ENCODE peak calls at places on chromosomes 11 and 22, in six cellular contexts. A, M, N, I, K and J are unnamed samples.

GRCh38 chr11:8251767-8252295 is 11.8 kb downstream of the LMO1 start:
- DNase-seq in A (no peak), M (no peak), N (no peak), I (no peak), K (no peak), J (no peak)

GRCh38 chr22:17767236-17768065 is 6.8 kb downstream of the BID start:
- DNase-seq in A (no peak), M (no peak), N (peak; percentile 88), I (no peak), K (no peak), J (no peak)

GRCh38 chr11:36048496-36049247 is 104.8 kb downstream of the LDLRAD3 start:
- DNase-seq in A (peak; percentile 57), M (peak; percentile 67), N (no peak), I (peak; percentile 64), K (no peak), J (no peak)

GRCh38 chr22:25711491-25711890 is 30.5 kb upstream of the MYO18B start:
- DNase-seq in A (no peak), M (no peak), N (no peak), I (no peak), K (no peak), J (no peak)

GRCh38 chr22:32617271-32617670 is 142.7 kb downstream of the FBXO7 start:
- DNase-seq in A (peak; percentile 33), M (no peak), N (no peak), I (peak; percentile 59), K (no peak), J (no peak)

GRCh38 chr11:33116535-33116934 is 44.7 kb downstream of the CSTF3 start:
- DNase-seq in A (no peak), M (peak; percentile 13), N (no peak), I (peak; percentile 41), K (peak; percentile 79), J (peak; percentile 82)

GRCh38 chr22:37316875-37317371 is 34.6 kb downstream of the CYTH4 start:
- DNase-seq in A (peak; percentile 92), M (peak; percentile 86), N (peak; percentile 87), I (peak; percentile 80), K (peak; percentile 87), J (peak; percentile 92)

GRCh38 chr11:107078375-107078774 is 60.1 kb upstream of the GUCY1A2 start:
- DNase-seq in A (no peak), M (no peak), N (no peak), I (no peak), K (peak; percentile 6), J (peak; percentile 6)

DNA sequence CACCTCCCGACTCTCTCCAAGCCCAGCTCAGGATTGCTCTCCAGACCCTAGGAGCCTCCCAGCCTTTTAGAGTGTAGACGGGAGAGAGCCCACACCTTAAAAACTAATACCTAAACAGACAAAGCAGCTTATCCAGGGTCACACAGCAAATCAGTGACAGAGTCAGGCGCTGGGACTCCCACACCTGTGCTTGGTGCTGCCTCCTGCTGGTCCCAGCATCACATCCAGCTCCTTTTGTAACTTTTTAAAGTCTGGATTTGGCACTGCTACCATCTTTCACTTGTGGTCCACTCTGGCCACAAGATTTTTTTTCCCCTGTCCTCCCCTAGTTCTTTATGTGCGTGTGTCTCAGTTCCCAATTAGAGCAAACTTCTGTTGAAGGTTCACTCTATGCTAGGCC is 4.7 kb downstream of the ANO1 start:
- DNase-seq in A (no peak), M (no peak), N (no peak), I (no peak), K (peak; percentile 45), J (no peak)
- TF ChIP-seq CTCF in A (peak; percentile 9), M (peak; percentile 32), N (no peak), I (peak; percentile 19), K (peak; percentile 75), J (no peak)

GRCh38 chr11:3176487-3176886 is 11.4 kb upstream of the OSBPL5 start:
- DNase-seq in A (no peak), M (no peak), N (no peak), I (no peak), K (no peak), J (no peak)

GRCh38 chr11:3171931-3172560 is 6.9 kb upstream of the OSBPL5 start:
- DNase-seq in A (no peak), M (no peak), N (no peak), I (no peak), K (no peak), J (no peak)

GRCh38 chr11:3173795-3174194 is 8.7 kb upstream of the OSBPL5 start:
- DNase-seq in A (no peak), M (no peak), N (no peak), I (no peak), K (no peak), J (no peak)

GRCh38 chr11:3170756-3171670 is 5.9 kb upstream of the OSBPL5 start:
- DNase-seq in A (no peak), M (no peak), N (no peak), I (no peak), K (no peak), J (no peak)

DNA sequence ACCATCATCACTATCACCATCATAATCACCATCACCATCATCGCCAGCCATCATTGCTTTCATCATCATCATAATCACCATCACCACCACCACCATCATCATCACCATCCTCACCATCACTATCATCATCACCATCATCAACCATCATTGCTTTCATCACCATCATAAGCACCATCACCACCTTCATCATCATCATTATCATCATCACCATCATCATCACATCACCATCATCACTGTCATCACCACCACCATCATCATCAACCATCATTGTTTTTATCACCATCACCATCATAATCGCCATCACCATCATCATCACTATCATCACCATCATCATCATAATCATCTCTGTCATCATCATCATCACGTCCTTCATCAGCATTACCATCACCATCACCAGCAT is 9.3 kb upstream of the OSBPL5 start:
- DNase-seq in A (no peak), M (no peak), N (no peak), I (no peak), K (no peak), J (no peak)
- H3K4me3 ChIP-seq in A (no peak overlapping the region), M (no peak overlapping the region), N (no peak overlapping the region), I (no peak overlapping the region), K (no peak overlapping the region), J (no peak overlapping the region)

DNA sequence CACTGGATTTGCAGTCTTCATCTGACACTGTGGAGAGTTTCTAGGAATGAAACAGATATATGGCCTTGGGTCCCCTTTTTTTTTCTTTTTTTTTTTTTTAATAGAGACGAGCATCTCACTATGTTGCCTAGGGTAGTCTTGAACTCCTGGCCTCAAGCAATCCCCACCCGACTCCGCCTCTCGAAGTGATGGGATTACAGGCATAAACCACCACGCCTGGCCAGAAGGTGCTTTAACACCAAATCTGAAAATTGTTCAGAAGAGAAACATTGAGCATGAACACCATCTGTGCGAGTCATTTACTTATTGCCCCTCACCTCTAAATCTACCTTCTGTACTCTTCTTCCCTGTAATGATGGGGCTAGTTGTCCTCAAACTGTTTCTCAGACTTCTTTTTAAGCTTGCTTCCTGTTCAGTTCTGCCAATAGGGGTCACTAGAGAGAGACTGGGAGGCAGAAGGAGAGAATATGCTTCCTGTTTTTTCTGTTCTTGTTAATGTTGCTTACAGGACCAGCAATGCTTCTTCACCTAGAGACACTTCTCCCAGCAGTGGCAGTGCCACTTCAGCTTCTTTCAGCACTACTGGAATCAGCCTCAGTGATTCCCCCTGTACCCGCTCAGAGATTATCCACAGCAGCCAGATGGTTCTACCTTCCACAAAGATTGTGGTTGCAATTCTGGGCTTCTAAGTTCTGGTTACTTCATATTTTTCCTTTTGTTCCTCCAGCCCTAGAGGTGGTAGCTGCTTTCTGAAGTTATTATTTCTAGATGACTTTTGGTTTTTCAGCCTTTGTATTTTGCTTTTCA is 20.8 kb upstream of the ZBED5 start:
- DNase-seq in A (peak; percentile 88), M (peak; percentile 81), N (peak; percentile 67), I (peak; percentile 58), K (peak; percentile 79), J (peak; percentile 70)
- TF ChIP-seq CTCF in A (peak; percentile 97), M (peak; percentile 94), N (peak; percentile 58), I (peak; percentile 70), K (peak; percentile 83), J (peak; percentile 75)

GRCh38 chr22:31221084-31221483 is 9.0 kb downstream of the LIMK2 start:
- DNase-seq in A (no peak), M (no peak), N (no peak), I (no peak), K (no peak), J (no peak)

GRCh38 chr22:31215018-31215535 is 3.0 kb downstream of the LIMK2 start:
- DNase-seq in A (no peak), M (no peak), N (no peak), I (no peak), K (no peak), J (no peak)

GRCh38 chr22:31223786-31224191 is 11.7 kb downstream of the LIMK2 start:
- DNase-seq in A (no peak), M (no peak), N (no peak), I (no peak), K (no peak), J (no peak)

GRCh38 chr22:31217890-31218287 is 5.8 kb downstream of the LIMK2 start:
- DNase-seq in A (peak; percentile 20), M (no peak), N (no peak), I (no peak), K (no peak), J (no peak)

DNA sequence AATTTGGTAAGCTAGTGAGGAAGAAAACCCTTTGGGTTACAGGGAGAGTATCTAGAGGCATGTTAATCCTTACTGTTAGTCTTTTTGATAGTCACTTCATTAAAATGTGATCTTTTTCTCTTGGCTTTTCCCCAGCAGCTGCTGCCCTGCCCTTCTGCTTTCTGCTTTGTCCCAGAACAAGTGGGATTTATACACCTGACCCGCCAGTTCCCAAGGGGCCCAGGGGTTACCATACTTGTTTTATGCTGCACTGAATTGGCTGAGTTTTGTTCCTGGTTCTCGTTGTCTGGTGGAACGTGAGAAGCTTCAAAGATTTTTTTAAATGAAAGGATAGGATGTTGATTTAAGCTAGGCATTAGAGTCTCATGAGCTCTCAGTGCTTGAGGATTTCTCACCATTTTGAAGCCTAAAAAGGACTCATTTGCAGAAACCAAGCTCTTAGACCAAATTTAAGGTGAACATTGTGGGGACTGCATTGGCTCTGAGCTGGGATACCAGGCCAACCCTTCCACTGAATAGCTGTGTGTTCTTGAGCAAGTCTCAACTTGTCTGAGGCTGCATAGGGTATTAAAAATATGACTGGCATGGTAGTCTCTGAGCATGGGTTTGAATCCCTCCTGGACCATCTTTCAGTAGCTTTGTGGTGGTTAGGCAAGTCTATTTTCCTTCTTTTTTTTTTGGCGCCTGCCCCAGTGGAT is 6.6 kb downstream of the LIMK2 start:
- DNase-seq in A (no peak), M (no peak), N (peak; percentile 13), I (no peak), K (no peak), J (peak; percentile 70)
- H3K4me3 ChIP-seq in A (no peak overlapping the region), M (no peak overlapping the region), N (no peak overlapping the region), I (no peak overlapping the region), K (no peak overlapping the region), J (no peak overlapping the region)

DNA sequence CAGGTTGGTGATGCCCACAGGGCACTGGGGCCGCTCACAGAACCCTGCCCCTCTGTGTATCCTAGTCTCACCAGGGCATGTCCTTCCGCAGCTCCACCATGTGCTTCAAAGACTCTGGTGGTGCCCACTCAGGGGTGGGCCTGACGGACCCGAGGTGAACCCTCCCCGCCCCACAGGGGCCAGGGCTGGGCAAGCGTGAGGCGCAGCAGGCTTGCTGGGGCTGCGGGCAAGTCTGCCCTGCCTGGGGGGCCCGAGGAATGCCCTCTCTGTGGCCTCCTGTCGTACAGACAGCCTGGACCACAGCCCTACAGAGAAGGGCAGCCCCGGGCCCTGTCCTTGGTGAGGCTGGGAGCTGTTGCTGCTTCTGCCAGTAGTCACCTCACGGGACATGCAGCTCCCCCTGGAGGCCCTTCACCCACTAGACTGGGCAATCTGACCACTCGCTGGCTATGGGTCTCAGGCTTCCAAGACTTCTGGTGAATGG is 40.2 kb downstream of the TBX1 start:
- DNase-seq in A (peak; percentile 22), M (peak; percentile 26), N (no peak), I (peak; percentile 44), K (no peak), J (peak; percentile 16)
- TF ChIP-seq CTCF in A (peak; percentile 29), M (peak; percentile 57), N (no peak), I (peak; percentile 18), K (peak; percentile 37), J (peak; percentile 18)

GRCh38 chr11:2927493-2927800 is 1.8 kb downstream of the PHLDA2 start:
- DNase-seq in A (no peak), M (no peak), N (no peak), I (no peak), K (no peak), J (no peak)
- H3K4me3 ChIP-seq in A (no peak overlapping the region), M (peak overlapping the region; percentile 82), N (no peak overlapping the region), I (peak overlapping the region; percentile 81), K (peak overlapping the region; percentile 74), J (peak overlapping the region; percentile 70)